ENCODE peak calls at places on chromosomes 13 and 19, in eight cellular contexts. H, N, V, C, O, B, M and J are unnamed samples.
A peak's percentile ranks its signal among the peaks of the same experiment; 100 is the strongest.

GRCh38 chr19:17114414-17114831 is 38.8 kb downstream of the MYO9B start:
- DNase-seq in V (no peak), N (no peak), O (no peak), C (no peak), H (no peak), M (no peak), B (peak; percentile 69), J (no peak)

GRCh38 chr19:58305932-58306323 is 751 bp downstream of the ERVK3-1 start:
- DNase-seq in V (no peak), H (no peak), M (no peak), C (peak; percentile 36), O (peak; percentile 11), B (no peak), N (no peak), J (no peak)

GRCh38 chr13:104385409-104385808 is 1319.2 kb upstream of the SLC10A2 start:
- DNase-seq in N (no peak), M (no peak), B (no peak), H (no peak), V (no peak), O (no peak), C (no peak), J (no peak)

GRCh38 chr13:74210693-74211393 is 76.6 kb upstream of the KLF12 start:
- DNase-seq in N (no peak), H (no peak), V (no peak), B (peak; percentile 53), M (peak; percentile 89), C (no peak), O (no peak), J (peak; percentile 32)

GRCh38 chr19:56566904-56567273 is 379 bp upstream of the ZNF470 start:
- DNase-seq in V (no peak), H (peak; percentile 67), M (peak; percentile 68), N (peak; percentile 58), C (peak; percentile 33), B (peak; percentile 57), O (peak; percentile 47), J (peak; percentile 4)

GRCh38 chr19:46890423-46891170 is 29.8 kb downstream of the ARHGAP35 start:
- DNase-seq in B (no peak), H (no peak), V (no peak), O (no peak), M (no peak), N (no peak), C (peak; percentile 64), J (no peak)

GRCh38 chr19:42290523-42291436 is 11.2 kb upstream of the PRR19 start:
- DNase-seq in M (peak; percentile 63), O (no peak), H (no peak), V (no peak), N (no peak), B (peak; percentile 54), C (peak; percentile 95), J (no peak)

GRCh38 chr19:39413269-39413902 is 917 bp downstream of the PLEKHG2 start:
- DNase-seq in M (peak; percentile 88), H (peak; percentile 81), O (peak; percentile 58), B (peak; percentile 78), C (peak; percentile 74), N (no peak), V (no peak), J (no peak)

GRCh38 chr19:8580710-8581281 is 3.6 kb upstream of the MYO1F start:
- DNase-seq in B (peak; percentile 86), M (peak; percentile 92), N (peak; percentile 84), C (peak; percentile 50), V (peak; percentile 67), H (peak; percentile 80), O (peak; percentile 85), J (peak; percentile 58)

GRCh38 chr13:41224113-41225110 is 30.0 kb upstream of the KBTBD7 start:
- DNase-seq in V (no peak), O (no peak), B (no peak), C (no peak), N (no peak), H (no peak), M (no peak), J (no peak)

GRCh38 chr13:50573046-50573445 is 270.4 kb downstream of the DLEU7 start:
- DNase-seq in V (no peak), O (no peak), H (no peak), C (no peak), B (no peak), M (no peak), N (no peak), J (no peak)

GRCh38 chr13:76848596-76848995 is 37.6 kb downstream of the KCTD12 start:
- DNase-seq in N (peak; percentile 49), M (peak; percentile 63), V (no peak), B (peak; percentile 24), O (no peak), C (no peak), H (peak; percentile 28), J (no peak)

GRCh38 chr13:99435116-99435515 is 66.2 kb upstream of the TM9SF2 start:
- DNase-seq in B (no peak), C (no peak), H (no peak), M (no peak), N (no peak), O (no peak), V (no peak), J (no peak)

GRCh38 chr13:41058229-41059070 is 2.9 kb upstream of the WBP4 start:
- DNase-seq in V (no peak), H (peak; percentile 14), C (no peak), O (no peak), B (no peak), N (no peak), M (no peak), J (no peak)

GRCh38 chr19:57903298-57904174 is 12.9 kb downstream of the ZNF417 start:
- DNase-seq in O (no peak), M (no peak), B (peak; percentile 72), C (peak; percentile 13), N (no peak), V (no peak), H (no peak), J (no peak)

GRCh38 chr19:1429750-1430149 is 8.4 kb upstream of the RPS15 start:
- DNase-seq in M (no peak), O (peak; percentile 36), B (no peak), V (no peak), H (peak; percentile 63), C (no peak), N (no peak), J (no peak)
- H3K4me1 ChIP-seq in M (no peaks in the 10 kb centered on the region), O (peaks cover 3% of the 10 kb centered on the region), B (no peaks in the 10 kb centered on the region), V (no peaks in the 10 kb centered on the region), H (peaks cover 11% of the 10 kb centered on the region), C (no peaks in the 10 kb centered on the region), N (no peaks in the 10 kb centered on the region), J (no peaks in the 10 kb centered on the region)

GRCh38 chr13:113912596-113912995 is 48.7 kb upstream of the GAS6 start:
- DNase-seq in B (no peak), M (no peak), H (no peak), O (no peak), V (no peak), N (no peak), C (no peak), J (no peak)
- H3K4me1 ChIP-seq in B (no peaks in the 10 kb centered on the region), M (no peaks in the 10 kb centered on the region), H (no peaks in the 10 kb centered on the region), O (peaks cover 13% of the 10 kb centered on the region), V (peaks cover 6% of the 10 kb centered on the region), N (no peaks in the 10 kb centered on the region), C (no peaks in the 10 kb centered on the region), J (peaks cover 14% of the 10 kb centered on the region)

GRCh38 chr19:18477974-18478373 is 40.0 kb upstream of the ISYNA1 start:
- DNase-seq in V (no peak), O (no peak), M (no peak), C (no peak), H (no peak), B (no peak), N (no peak), J (no peak)

GRCh38 chr19:18476507-18477041 is 38.6 kb upstream of the ISYNA1 start:
- DNase-seq in B (no peak), C (no peak), O (no peak), N (no peak), V (no peak), H (no peak), M (no peak), J (no peak)

GRCh38 chr19:18477042-18477760 is 39.3 kb upstream of the ISYNA1 start:
- DNase-seq in M (no peak), B (peak; percentile 50), V (no peak), O (no peak), C (no peak), H (no peak), N (no peak), J (no peak)

GRCh38 chr19:18479964-18480723 is 41.7 kb downstream of the ELL start:
- DNase-seq in H (no peak), N (no peak), B (no peak), V (peak; percentile 72), C (no peak), M (peak; percentile 89), O (peak; percentile 68), J (peak; percentile 40)

GRCh38 chr19:18478545-18479311 is 40.8 kb upstream of the ISYNA1 start:
- DNase-seq in H (peak; percentile 71), B (peak; percentile 78), M (peak; percentile 93), C (peak; percentile 83), V (peak; percentile 56), O (peak; percentile 76), N (peak; percentile 82), J (peak; percentile 58)
- H3K4me1 ChIP-seq in H (peaks cover 52% of the 10 kb centered on the region), B (peaks cover 32% of the 10 kb centered on the region), M (peaks cover 18% of the 10 kb centered on the region), C (peaks cover 24% of the 10 kb centered on the region), V (peaks cover 49% of the 10 kb centered on the region), O (peaks cover 80% of the 10 kb centered on the region), N (peaks cover 43% of the 10 kb centered on the region), J (peaks cover 68% of the 10 kb centered on the region)

GRCh38 chr19:55488986-55489710 is 912 bp downstream of the SSC5D start:
- DNase-seq in B (no peak), N (no peak), V (no peak), C (no peak), O (no peak), M (no peak), H (no peak), J (no peak)

GRCh38 chr19:55487884-55488687 is at the start of gene SSC5D:
- DNase-seq in O (no peak), C (no peak), M (no peak), B (no peak), H (peak; percentile 61), V (no peak), N (no peak), J (no peak)

GRCh38 chr19:55490478-55491436 is 2.5 kb downstream of the SSC5D start:
- DNase-seq in H (no peak), M (no peak), C (no peak), O (no peak), V (no peak), B (no peak), N (no peak), J (no peak)

GRCh38 chr19:55491546-55492360 is 3.5 kb downstream of the SSC5D start:
- DNase-seq in H (no peak), V (no peak), B (no peak), N (no peak), C (no peak), O (no peak), M (no peak), J (no peak)

DNA sequence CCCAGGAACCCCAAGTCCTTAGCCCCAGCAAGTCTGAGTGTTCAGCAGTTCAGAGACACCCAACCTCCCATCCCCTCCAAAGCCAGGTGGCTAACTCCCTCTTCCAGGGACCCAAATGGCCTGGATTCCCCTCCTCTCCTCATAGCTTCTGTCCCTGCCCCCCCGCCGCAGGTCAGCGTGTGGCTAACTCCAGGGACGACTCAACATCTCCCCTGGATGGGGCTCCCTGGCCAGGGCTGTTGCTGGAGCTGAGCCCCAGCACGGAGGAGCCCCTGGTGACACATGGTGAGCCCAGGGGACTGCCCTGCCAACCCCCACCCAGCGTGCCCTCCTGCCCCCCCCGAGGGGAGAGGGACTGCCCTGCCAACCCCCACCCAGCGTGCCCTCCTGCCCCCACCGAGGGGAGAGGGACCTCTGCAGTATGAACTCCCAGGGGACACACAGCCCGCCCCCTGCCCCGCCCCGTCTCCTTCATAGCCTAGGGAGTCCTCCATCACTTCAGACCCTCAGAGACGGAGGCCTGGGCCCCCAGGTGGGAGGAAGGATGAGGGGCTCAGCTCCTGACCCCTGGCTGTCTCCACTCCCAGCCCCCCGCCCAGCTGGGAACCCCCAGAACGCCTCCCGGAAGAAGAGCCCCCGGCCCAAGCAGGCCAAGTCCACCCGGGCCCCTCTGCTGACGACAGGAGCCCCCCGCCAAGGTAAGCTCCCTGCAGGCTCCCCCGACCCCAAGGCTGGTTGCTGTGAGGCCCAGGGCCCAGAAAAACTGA is 1.7 kb downstream of the SSC5D start:
- DNase-seq in C (no peak), O (no peak), H (no peak), V (no peak), N (no peak), M (no peak), B (no peak), J (no peak)
- H3K4me1 ChIP-seq in C (peaks cover 65% of the 10 kb centered on the region), O (peaks cover 50% of the 10 kb centered on the region), H (peaks cover 44% of the 10 kb centered on the region), V (peaks cover 39% of the 10 kb centered on the region), N (peaks cover 4% of the 10 kb centered on the region), M (peaks cover 17% of the 10 kb centered on the region), B (peaks cover 32% of the 10 kb centered on the region), J (peaks cover 32% of the 10 kb centered on the region)